ENCODE peak calls at places on chromosomes 3 and 15, in seven cellular contexts. U, E, B, S, Q, W and F are unnamed samples.
A peak's percentile ranks its signal among the peaks of the same experiment; 100 is the strongest.

GRCh38 chr3:18054625-18055024 is 312.2 kb upstream of the TBC1D5 start:
- DNase-seq in Q (no peak), U (no peak), S (no peak), B (no peak), E (no peak), W (no peak), F (no peak)

GRCh38 chr3:186340211-186340610 is 21.8 kb downstream of the DGKG start:
- DNase-seq in W (no peak), Q (peak; percentile 57), S (no peak), E (no peak), U (no peak), B (no peak), F (no peak)

GRCh38 chr3:39219702-39220101 is 27.3 kb upstream of the XIRP1 start:
- DNase-seq in S (no peak), B (no peak), Q (no peak), E (no peak), W (peak; percentile 29), U (no peak), F (no peak)

GRCh38 chr15:62999923-63000484 is 42.5 kb upstream of the TPM1 start:
- DNase-seq in B (peak; percentile 46), U (no peak), Q (no peak), E (no peak), W (no peak), S (no peak), F (no peak)

GRCh38 chr15:74352393-74352910 is 15.0 kb downstream of the CYP11A1 start:
- DNase-seq in E (no peak), U (no peak), W (no peak), B (no peak), Q (no peak), S (no peak), F (no peak)

GRCh38 chr15:101615986-101616848 is 36.0 kb downstream of the TM2D3 start:
- DNase-seq in Q (peak; percentile 71), E (peak; percentile 63), W (no peak), S (no peak), B (peak; percentile 81), U (no peak), F (no peak)

GRCh38 chr3:130729154-130729553 is 17.5 kb downstream of the PIK3R4 start:
- DNase-seq in U (no peak), W (no peak), E (no peak), B (no peak), S (no peak), Q (no peak), F (no peak)

GRCh38 chr15:53910236-53910849 is 67.9 kb upstream of the UNC13C start:
- DNase-seq in Q (peak; percentile 4), S (no peak), W (no peak), B (no peak), U (no peak), E (peak; percentile 17), F (no peak)

GRCh38 chr3:164515256-164515655 is 563.0 kb downstream of the SI start:
- DNase-seq in U (no peak), Q (no peak), S (peak; percentile 37), E (no peak), W (no peak), B (no peak), F (no peak)

GRCh38 chr3:58047806-58048205 is 39.6 kb downstream of the FLNB start:
- DNase-seq in B (no peak), S (no peak), W (no peak), E (no peak), U (no peak), Q (peak; percentile 98), F (no peak)

GRCh38 chr3:104604326-104605010 is 762.2 kb upstream of the ALCAM start:
- DNase-seq in W (no peak), E (no peak), Q (peak; percentile 16), B (no peak), S (no peak), U (no peak), F (no peak)

GRCh38 chr15:79682285-79682684 is 214.5 kb downstream of the MTHFS start:
- DNase-seq in U (no peak), B (peak; percentile 70), E (no peak), Q (peak; percentile 90), S (no peak), W (no peak), F (no peak)

GRCh38 chr3:194220776-194221735 is 85.1 kb downstream of the HES1 start:
- DNase-seq in Q (peak; percentile 88), E (no peak), B (no peak), W (no peak), U (no peak), S (no peak), F (no peak)

GRCh38 chr15:80777137-80777536 is 2.0 kb upstream of the CEMIP start:
- DNase-seq in W (no peak), E (peak; percentile 48), B (peak; percentile 56), Q (peak; percentile 79), U (no peak), S (no peak), F (no peak)

GRCh38 chr3:94654096-94654495 is 591.2 kb downstream of the NSUN3 start:
- DNase-seq in U (no peak), S (no peak), E (no peak), B (no peak), Q (no peak), W (no peak), F (no peak)

GRCh38 chr3:184506579-184506978 is 55.0 kb upstream of the EPHB3 start:
- DNase-seq in U (no peak), S (no peak), Q (peak; percentile 55), E (no peak), W (peak; percentile 60), B (no peak), F (no peak)
- H3K4me3 ChIP-seq in U (no peak overlapping the region), S (no peak overlapping the region), Q (no peak overlapping the region), E (no peak overlapping the region), W (no peak overlapping the region), B (no peak overlapping the region), F (no peak overlapping the region)

GRCh38 chr3:62151591-62151990 is 221.8 kb downstream of the FEZF2 start:
- DNase-seq in B (no peak), E (no peak), S (no peak), Q (peak; percentile 74), U (no peak), W (no peak), F (no peak)

GRCh38 chr3:62149962-62150361 is 223.4 kb downstream of the FEZF2 start:
- DNase-seq in E (no peak), U (no peak), B (peak; percentile 66), S (no peak), Q (peak; percentile 67), W (no peak), F (no peak)

GRCh38 chr3:62153231-62153630 is 220.1 kb downstream of the FEZF2 start:
- DNase-seq in Q (no peak), E (no peak), S (no peak), W (no peak), U (no peak), B (no peak), F (no peak)

GRCh38 chr3:62159056-62159455 is 214.3 kb downstream of the FEZF2 start:
- DNase-seq in E (no peak), B (no peak), Q (no peak), W (no peak), U (no peak), S (no peak), F (no peak)

GRCh38 chr3:62154457-62155148 is 218.7 kb downstream of the FEZF2 start:
- DNase-seq in S (no peak), E (no peak), W (no peak), Q (no peak), B (peak; percentile 39), U (no peak), F (no peak)
- H3K36me3 ChIP-seq in S (no peaks in the 10 kb centered on the region), E (no peaks in the 10 kb centered on the region), W (no peaks in the 10 kb centered on the region), Q (no peaks in the 10 kb centered on the region), B (no peaks in the 10 kb centered on the region), U (no peaks in the 10 kb centered on the region), F (no peaks in the 10 kb centered on the region)

DNA sequence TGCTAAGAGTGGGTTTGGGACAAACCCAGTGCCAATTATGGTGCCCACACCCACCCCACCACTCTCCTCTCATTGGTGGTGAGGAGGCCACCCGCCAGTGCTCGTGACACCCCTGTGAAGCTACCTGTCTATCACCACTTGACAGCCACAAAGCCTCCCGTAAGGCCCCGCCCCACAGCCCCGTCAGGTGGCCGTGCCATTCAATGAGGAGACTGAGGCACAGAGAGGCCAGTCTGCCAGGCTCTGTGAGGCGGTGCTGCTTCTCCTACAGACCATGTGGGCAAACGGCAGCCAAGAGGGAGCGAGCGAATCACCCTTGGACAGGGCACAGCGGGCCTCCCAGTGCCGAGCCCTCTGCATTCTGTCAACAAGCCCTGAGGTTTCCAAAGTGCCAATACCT is 53.5 kb downstream of the IQSEC1 start:
- DNase-seq in E (no peak), U (no peak), B (no peak), Q (no peak), W (no peak), S (no peak), F (no peak)
- H3K4me3 ChIP-seq in E (no peak overlapping the region), U (no peak overlapping the region), B (no peak overlapping the region), Q (no peak overlapping the region), W (no peak overlapping the region), S (no peak overlapping the region), F (peak overlapping the region; percentile 70)

GRCh38 chr3:14620512-14620911 is 31.1 kb upstream of the CCDC174 start:
- DNase-seq in Q (no peak), E (no peak), W (no peak), B (no peak), S (no peak), U (no peak), F (no peak)

GRCh38 chr3:14616606-14617507 is 34.7 kb upstream of the CCDC174 start:
- DNase-seq in Q (no peak), E (no peak), W (no peak), S (no peak), U (no peak), B (no peak), F (no peak)

GRCh38 chr3:14621093-14621492 is 30.5 kb upstream of the CCDC174 start:
- DNase-seq in B (no peak), E (no peak), W (no peak), U (no peak), Q (no peak), S (no peak), F (no peak)

GRCh38 chr3:14617508-14618023 is 34.0 kb upstream of the CCDC174 start:
- DNase-seq in U (no peak), E (no peak), Q (no peak), W (no peak), B (no peak), S (no peak), F (no peak)

DNA sequence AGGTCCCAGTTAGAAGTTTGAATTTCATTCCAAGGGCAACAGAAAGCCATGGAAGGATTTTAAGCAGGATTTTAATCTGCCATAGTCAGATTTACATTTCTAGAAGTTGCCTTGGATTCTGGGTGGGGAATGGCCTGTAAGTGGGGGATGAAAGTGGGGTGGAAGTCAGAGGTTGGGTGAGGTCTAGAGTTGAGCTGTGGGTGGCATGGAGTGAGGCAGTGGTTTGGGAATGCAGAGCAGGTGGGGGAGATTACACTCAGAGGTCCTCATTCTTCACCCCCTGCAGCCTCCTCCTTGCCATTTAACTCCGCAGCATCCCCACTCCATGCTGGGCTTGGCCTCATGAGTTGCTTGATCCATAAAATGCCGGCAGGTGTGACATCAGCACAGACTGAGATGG is 32.0 kb upstream of the CCDC174 start:
- DNase-seq in W (no peak), S (no peak), Q (no peak), U (no peak), B (no peak), E (no peak), F (no peak)
- H3K36me3 ChIP-seq in W (no peaks in the 10 kb centered on the region), S (no peaks in the 10 kb centered on the region), Q (no peaks in the 10 kb centered on the region), U (no peaks in the 10 kb centered on the region), B (no peaks in the 10 kb centered on the region), E (no peaks in the 10 kb centered on the region), F (no peaks in the 10 kb centered on the region)

GRCh38 chr3:126461450-126462070 is 14.1 kb downstream of the ZXDC start:
- DNase-seq in S (peak; percentile 46), E (no peak), W (no peak), Q (no peak), B (no peak), U (no peak), F (no peak)
- H3K4me3 ChIP-seq in S (no peak overlapping the region), E (no peak overlapping the region), W (no peak overlapping the region), Q (no peak overlapping the region), B (no peak overlapping the region), U (no peak overlapping the region), F (no peak overlapping the region)